ENCODE peak calls at places on chromosome 5, in four cellular contexts. One of them, this sample, is unnamed.

GRCh38 chr5:122880749-122881148 is 35.3 kb downstream of the SNX24 start:
- DNase-seq in WTC11: no peak
- DNase-seq in GM12878: peak
- DNase-seq in HepG2: no peak
- DNase-seq in this sample: no peak

GRCh38 chr5:74035521-74035937 is 409.5 kb downstream of the ARHGEF28 start:
- DNase-seq in GM12878: peak
- DNase-seq in WTC11: peak
- DNase-seq in HepG2: peak
- DNase-seq in this sample: peak

GRCh38 chr5:106380736-106381135 is 1290.0 kb downstream of the EFNA5 start:
- DNase-seq in HepG2: no peak
- DNase-seq in GM12878: no peak
- DNase-seq in WTC11: no peak
- DNase-seq in this sample: no peak

GRCh38 chr5:102678267-102679058 is 76.6 kb upstream of the PAM start:
- DNase-seq in WTC11: no peak
- DNase-seq in HepG2: no peak
- DNase-seq in GM12878: no peak
- DNase-seq in this sample: no peak

GRCh38 chr5:133439859-133440258 is 172.5 kb downstream of the FSTL4 start:
- DNase-seq in WTC11: no peak
- DNase-seq in GM12878: no peak
- DNase-seq in HepG2: no peak
- DNase-seq in this sample: no peak

GRCh38 chr5:139961435-139962157 is 81.5 kb downstream of the NRG2 start:
- DNase-seq in WTC11: no peak
- DNase-seq in HepG2: no peak
- DNase-seq in GM12878: peak
- DNase-seq in this sample: no peak

GRCh38 chr5:92309336-92309991 is 926.3 kb upstream of the ARRDC3 start:
- DNase-seq in HepG2: peak
- DNase-seq in WTC11: no peak
- DNase-seq in GM12878: no peak
- DNase-seq in this sample: peak

GRCh38 chr5:136062563-136063274 is 33.9 kb downstream of the TGFBI start:
- DNase-seq in HepG2: peak
- DNase-seq in GM12878: no peak
- DNase-seq in WTC11: peak
- DNase-seq in this sample: peak

GRCh38 chr5:81749562-81750307 is 1.2 kb downstream of the SSBP2 start:
- DNase-seq in HepG2: no peak
- DNase-seq in WTC11: peak
- DNase-seq in GM12878: peak
- DNase-seq in this sample: peak

GRCh38 chr5:37738057-37738691 is 101.7 kb downstream of the GDNF start:
- DNase-seq in GM12878: peak
- DNase-seq in HepG2: peak
- DNase-seq in WTC11: no peak
- DNase-seq in this sample: no peak

GRCh38 chr5:8756498-8757084 is 789.3 kb downstream of the SEMA5A start:
- DNase-seq in HepG2: no peak
- DNase-seq in WTC11: peak
- DNase-seq in GM12878: no peak
- DNase-seq in this sample: peak

GRCh38 chr5:94646758-94647157 is 28.3 kb downstream of the SLF1 start:
- DNase-seq in WTC11: no peak
- DNase-seq in GM12878: no peak
- DNase-seq in HepG2: no peak
- DNase-seq in this sample: no peak

GRCh38 chr5:173781826-173782670 is 106.1 kb upstream of the CPEB4 start:
- DNase-seq in GM12878: peak
- DNase-seq in WTC11: no peak
- DNase-seq in HepG2: no peak
- DNase-seq in this sample: peak

GRCh38 chr5:100444961-100445360 is 90.2 kb upstream of the FAM174A start:
- DNase-seq in WTC11: no peak
- DNase-seq in HepG2: no peak
- DNase-seq in GM12878: no peak
- DNase-seq in this sample: no peak

GRCh38 chr5:30401479-30402058 is 791.9 kb upstream of the CDH6 start:
- DNase-seq in HepG2: peak
- DNase-seq in WTC11: peak
- DNase-seq in GM12878: no peak
- DNase-seq in this sample: peak

GRCh38 chr5:122996102-122996501 is 40.4 kb downstream of the PPIC start:
- DNase-seq in GM12878: no peak
- DNase-seq in HepG2: no peak
- DNase-seq in WTC11: no peak
- DNase-seq in this sample: no peak

GRCh38 chr5:164358531-164359259 is 853.3 kb downstream of the MAT2B start:
- DNase-seq in GM12878: no peak
- DNase-seq in HepG2: no peak
- DNase-seq in WTC11: no peak
- DNase-seq in this sample: no peak

GRCh38 chr5:35822541-35822940 is 34.1 kb upstream of the IL7R start:
- DNase-seq in HepG2: no peak
- DNase-seq in GM12878: no peak
- DNase-seq in WTC11: no peak
- DNase-seq in this sample: no peak

GRCh38 chr5:164013077-164013670 is 507.8 kb downstream of the MAT2B start:
- DNase-seq in HepG2: peak
- DNase-seq in WTC11: peak
- DNase-seq in GM12878: peak
- DNase-seq in this sample: peak

GRCh38 chr5:147752666-147753290 is 29.8 kb downstream of the JAKMIP2 start:
- DNase-seq in HepG2: no peak
- DNase-seq in WTC11: no peak
- DNase-seq in GM12878: no peak
- DNase-seq in this sample: no peak

GRCh38 chr5:14342306-14342705 is 199.2 kb downstream of the TRIO start:
- DNase-seq in GM12878: no peak
- DNase-seq in WTC11: no peak
- DNase-seq in HepG2: no peak
- DNase-seq in this sample: no peak

GRCh38 chr5:130333089-130333488 is 428.8 kb downstream of the CHSY3 start:
- DNase-seq in GM12878: no peak
- DNase-seq in HepG2: no peak
- DNase-seq in WTC11: no peak
- DNase-seq in this sample: peak

GRCh38 chr5:5424736-5425135 is 2.3 kb downstream of the ICE1 start:
- DNase-seq in HepG2: no peak
- DNase-seq in WTC11: no peak
- DNase-seq in GM12878: no peak
- DNase-seq in this sample: no peak

GRCh38 chr5:138870611-138871010 is 4.5 kb downstream of the LRRTM2 start:
- DNase-seq in GM12878: no peak
- DNase-seq in HepG2: no peak
- DNase-seq in WTC11: no peak
- DNase-seq in this sample: no peak

GRCh38 chr5:129996896-129997295 is 92.6 kb downstream of the CHSY3 start:
- DNase-seq in WTC11: no peak
- DNase-seq in GM12878: no peak
- DNase-seq in HepG2: no peak
- DNase-seq in this sample: no peak

GRCh38 chr5:77168187-77168883 is 42.1 kb upstream of the PDE8B start:
- DNase-seq in GM12878: no peak
- DNase-seq in HepG2: no peak
- DNase-seq in WTC11: no peak
- DNase-seq in this sample: peak

GRCh38 chr5:108216890-108217289 is 165.0 kb downstream of the FBXL17 start:
- DNase-seq in HepG2: peak
- DNase-seq in WTC11: no peak
- DNase-seq in GM12878: no peak
- DNase-seq in this sample: peak

GRCh38 chr5:133373121-133373870 is 239.0 kb downstream of the FSTL4 start:
- DNase-seq in WTC11: no peak
- DNase-seq in HepG2: no peak
- DNase-seq in GM12878: no peak
- DNase-seq in this sample: peak

GRCh38 chr5:137278476-137278875 is 220.7 kb downstream of the SPOCK1 start:
- DNase-seq in GM12878: no peak
- DNase-seq in HepG2: no peak
- DNase-seq in WTC11: no peak
- DNase-seq in this sample: no peak

GRCh38 chr5:39093351-39093749 is 19.2 kb upstream of the RICTOR start:
- DNase-seq in HepG2: no peak
- DNase-seq in GM12878: no peak
- DNase-seq in WTC11: no peak
- DNase-seq in this sample: no peak

GRCh38 chr5:165579911-165580310 is 2074.5 kb downstream of the MAT2B start:
- DNase-seq in HepG2: no peak
- DNase-seq in GM12878: no peak
- DNase-seq in WTC11: no peak
- DNase-seq in this sample: no peak

DNA sequence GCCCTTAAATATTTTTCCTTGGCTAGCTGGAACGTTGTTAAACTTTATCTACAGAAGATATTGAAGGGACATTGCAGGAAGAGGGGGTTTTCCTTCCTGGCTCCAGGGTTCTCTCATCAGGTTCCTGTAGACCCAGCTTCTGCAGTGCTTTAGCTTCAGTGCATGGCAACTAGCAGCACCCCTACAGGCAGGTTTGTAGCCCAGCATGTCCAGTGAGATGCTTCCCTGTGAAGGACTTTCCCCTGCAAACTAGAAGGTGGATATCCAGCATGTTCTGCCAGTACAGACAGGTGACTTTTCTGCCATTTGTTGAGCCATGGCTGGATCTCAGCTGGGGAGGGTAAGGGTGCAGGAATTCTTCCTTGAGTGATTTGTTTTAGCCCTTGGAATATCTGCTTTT is 10.4 kb downstream of the CCL28 start:
- DNase-seq in HepG2: peak
- DNase-seq in WTC11: peak
- DNase-seq in GM12878: no peak
- DNase-seq in this sample: peak
- TF ChIP-seq ESRRA in HepG2: no peak
- TF ChIP-seq ESRRA in WTC11: no peak
- TF ChIP-seq ESRRA in GM12878: no peak
- TF ChIP-seq ESRRA in this sample: no peak

DNA sequence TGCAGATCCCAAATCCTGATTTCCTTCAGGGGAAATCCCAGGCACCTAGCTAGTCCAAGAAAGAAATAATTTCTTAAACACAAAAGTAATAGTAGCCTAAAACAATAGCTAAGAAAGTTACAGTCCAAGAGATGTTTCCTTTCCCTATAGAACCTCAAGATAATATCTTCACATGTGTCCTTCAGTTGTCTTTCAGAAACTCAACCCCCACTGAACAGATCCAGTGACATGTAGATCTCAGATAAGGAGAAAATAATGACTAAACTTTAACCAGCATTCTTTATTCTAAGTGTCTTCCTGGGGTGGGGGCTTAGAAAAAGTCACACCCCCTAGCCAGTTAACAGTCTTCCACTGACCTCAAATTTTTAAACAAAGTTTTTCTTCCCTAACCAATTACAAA is 131.3 kb upstream of the ADRA1B start:
- DNase-seq in HepG2: no peak
- DNase-seq in GM12878: no peak
- DNase-seq in WTC11: no peak
- DNase-seq in this sample: no peak
- TF ChIP-seq ESRRA in HepG2: no peak
- TF ChIP-seq ESRRA in GM12878: no peak
- TF ChIP-seq ESRRA in WTC11: no peak
- TF ChIP-seq ESRRA in this sample: no peak

GRCh38 chr5:34495178-34495577 is 160.9 kb upstream of the RAI14 start:
- DNase-seq in GM12878: no peak
- DNase-seq in WTC11: no peak
- DNase-seq in HepG2: no peak
- DNase-seq in this sample: no peak
- TF ChIP-seq ESRRA in GM12878: no peak
- TF ChIP-seq ESRRA in WTC11: no peak
- TF ChIP-seq ESRRA in HepG2: no peak
- TF ChIP-seq ESRRA in this sample: no peak

GRCh38 chr5:152631217-152631616 is 226.1 kb upstream of the NMUR2 start:
- DNase-seq in HepG2: no peak
- DNase-seq in GM12878: no peak
- DNase-seq in WTC11: no peak
- DNase-seq in this sample: no peak

GRCh38 chr5:152632380-152632779 is 227.3 kb upstream of the NMUR2 start:
- DNase-seq in HepG2: no peak
- DNase-seq in WTC11: no peak
- DNase-seq in GM12878: no peak
- DNase-seq in this sample: no peak

GRCh38 chr5:152638996-152639552 is 234.0 kb upstream of the NMUR2 start:
- DNase-seq in GM12878: no peak
- DNase-seq in WTC11: no peak
- DNase-seq in HepG2: no peak
- DNase-seq in this sample: no peak

DNA sequence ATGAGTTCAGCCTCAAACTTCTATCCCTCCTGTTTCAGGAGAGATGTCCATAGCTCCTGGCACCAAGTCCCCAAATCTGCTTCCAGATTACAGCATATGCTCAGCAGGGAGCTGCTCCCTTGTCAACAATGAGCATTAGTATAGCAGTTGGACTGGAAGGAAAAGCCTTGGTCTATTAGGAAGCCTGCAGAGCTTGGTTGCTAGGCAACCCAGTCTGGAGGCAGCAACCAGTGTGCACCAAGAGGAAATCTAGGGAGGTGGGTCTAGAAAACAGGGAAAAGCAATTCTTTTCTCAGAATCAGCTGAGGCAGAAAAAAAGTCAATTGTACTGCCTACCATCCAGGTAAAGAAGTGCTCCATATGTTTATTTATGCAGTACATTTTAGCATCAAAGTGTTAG is 229.5 kb upstream of the NMUR2 start:
- DNase-seq in GM12878: no peak
- DNase-seq in HepG2: no peak
- DNase-seq in WTC11: peak
- DNase-seq in this sample: no peak
- TF ChIP-seq ESRRA in GM12878: no peak
- TF ChIP-seq ESRRA in HepG2: no peak
- TF ChIP-seq ESRRA in WTC11: no peak
- TF ChIP-seq ESRRA in this sample: no peak

DNA sequence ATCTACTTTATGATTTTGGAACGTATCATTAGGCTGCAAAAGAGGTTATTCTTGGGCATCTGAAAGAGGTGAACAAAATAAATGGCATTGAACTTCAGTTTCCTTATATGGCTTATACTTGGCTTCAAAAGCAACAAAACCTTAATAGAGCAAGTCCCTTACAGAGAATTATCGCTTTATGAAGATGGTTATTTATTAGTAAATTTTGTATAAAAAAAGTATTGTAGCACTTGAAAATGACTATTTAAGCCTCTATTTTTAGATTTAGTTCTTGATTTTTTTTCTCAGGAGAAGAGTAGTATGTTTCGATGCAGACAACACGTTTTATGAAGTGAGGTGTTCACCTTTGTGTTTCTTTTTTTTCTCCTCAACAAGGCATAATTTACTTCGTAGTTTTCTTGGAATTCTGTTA is 2.0 kb downstream of the ERBIN start:
- DNase-seq in WTC11: no peak
- DNase-seq in GM12878: no peak
- DNase-seq in HepG2: no peak
- DNase-seq in this sample: no peak
- TF ChIP-seq ESRRA in WTC11: no peak
- TF ChIP-seq ESRRA in GM12878: no peak
- TF ChIP-seq ESRRA in HepG2: no peak
- TF ChIP-seq ESRRA in this sample: no peak

This sample was measured in A549.